ENCODE peak calls at places on chromosomes 2 and 18, in eight cellular contexts. Z is hepatocyte, C is MG63, O is Peyer's patch, A is breast epithelium, R is GM23338, S is stomach, N is left lung. T is an unnamed sample. For H3K36me3, the result is how much of the 10 kb centered on the place peaks cover.

GRCh38 chr18:13813271-13813849 is 10.6 kb upstream of the MC5R start:
- DNase-seq in S (peak), A (no peak), N (no peak), C (peak), Z (peak), O (peak), R (peak), T (peak)

GRCh38 chr2:229879551-229879950 is 42.3 kb downstream of the TRIP12 start:
- DNase-seq in S (no peak), N (no peak), Z (no peak), O (no peak), A (no peak), R (no peak), C (no peak), T (no peak)

GRCh38 chr2:239443666-239444567 is 43.1 kb upstream of the HDAC4 start:
- DNase-seq in Z (no peak), S (no peak), N (no peak), R (no peak), O (no peak), A (no peak), C (peak), T (no peak)

GRCh38 chr2:9990735-9991134 is 39.2 kb downstream of the GRHL1 start:
- DNase-seq in N (peak), O (no peak), Z (no peak), A (no peak), R (peak), C (peak), S (no peak), T (no peak)

GRCh38 chr2:105387225-105387624 is 11.6 kb downstream of the FHL2 start:
- DNase-seq in R (no peak), Z (no peak), C (peak), O (no peak), N (no peak), S (no peak), A (no peak), T (no peak)

GRCh38 chr2:215380699-215381098 is 55.2 kb downstream of the FN1 start:
- DNase-seq in O (no peak), A (no peak), R (no peak), Z (no peak), C (no peak), N (no peak), S (no peak), T (no peak)

GRCh38 chr2:174053285-174053684 is 88.1 kb upstream of the SP3 start:
- DNase-seq in A (no peak), C (no peak), R (peak), N (no peak), Z (no peak), S (no peak), O (no peak), T (no peak)

GRCh38 chr2:196331143-196331542 is 159.8 kb upstream of the STK17B start:
- DNase-seq in R (no peak), A (no peak), S (peak), O (peak), N (no peak), C (peak), Z (peak), T (no peak)

GRCh38 chr18:60044290-60045006 is 144.7 kb downstream of the PMAIP1 start:
- DNase-seq in S (no peak), C (no peak), R (no peak), O (no peak), A (no peak), Z (no peak), N (no peak), T (no peak)

GRCh38 chr2:11829324-11829946 is 83.0 kb downstream of the LPIN1 start:
- DNase-seq in N (peak), C (peak), Z (peak), R (peak), A (peak), O (peak), S (peak), T (peak)

GRCh38 chr2:161710131-161710915 is 86.1 kb downstream of the SLC4A10 start:
- DNase-seq in O (no peak), A (no peak), R (no peak), N (no peak), Z (no peak), C (no peak), S (no peak), T (no peak)

GRCh38 chr2:148730085-148730484 is 85.5 kb downstream of the EPC2 start:
- DNase-seq in S (no peak), C (no peak), R (peak), O (no peak), N (no peak), Z (no peak), A (no peak), T (no peak)

GRCh38 chr2:159516241-159516758 is 100.0 kb downstream of the BAZ2B start:
- DNase-seq in C (no peak), S (no peak), O (peak), R (peak), N (no peak), Z (peak), A (no peak), T (no peak)

GRCh38 chr2:190468814-190469569 is 60.8 kb downstream of the MFSD6 start:
- DNase-seq in S (peak), A (peak), C (peak), O (peak), R (no peak), N (peak), Z (peak), T (peak)

GRCh38 chr18:29749699-29750098 is 1292.8 kb downstream of the DSC3 start:
- DNase-seq in N (no peak), R (no peak), C (no peak), S (no peak), O (no peak), A (no peak), Z (peak), T (no peak)

GRCh38 chr2:26043862-26044736 is 10.2 kb downstream of the RAB10 start:
- DNase-seq in O (peak), Z (peak), C (peak), R (peak), A (no peak), N (peak), S (peak), T (peak)

GRCh38 chr2:217995741-217996141 is 7.1 kb downstream of the TNS1 start:
- DNase-seq in Z (no peak), A (no peak), S (peak), C (peak), N (no peak), R (no peak), O (no peak), T (peak)

GRCh38 chr18:63578357-63578958 is 8.7 kb upstream of the SERPINB13 start:
- DNase-seq in Z (peak), N (no peak), C (no peak), S (no peak), A (no peak), O (no peak), R (peak), T (peak)

GRCh38 chr2:25606892-25607291 is 66.5 kb downstream of the DTNB start:
- DNase-seq in R (peak), A (no peak), Z (peak), O (peak), N (no peak), C (no peak), S (no peak), T (no peak)

GRCh38 chr2:10300997-10301945 is 1.4 kb upstream of the HPCAL1 start:
- DNase-seq in Z (peak), N (no peak), C (no peak), O (peak), S (no peak), R (no peak), A (no peak), T (no peak)

GRCh38 chr2:196096982-196097745 is 28.5 kb upstream of the DNAH7 start:
- DNase-seq in Z (no peak), S (no peak), R (peak), O (no peak), A (no peak), N (no peak), C (no peak), T (no peak)

GRCh38 chr18:23827681-23828080 is 138.4 kb downstream of the LAMA3 start:
- DNase-seq in S (no peak), N (no peak), Z (no peak), C (no peak), O (no peak), A (no peak), R (no peak), T (peak)

GRCh38 chr2:176582990-176583481 is 313.8 kb downstream of the MTX2 start:
- DNase-seq in S (no peak), A (no peak), R (no peak), O (no peak), Z (peak), N (peak), C (peak), T (no peak)

GRCh38 chr2:176582183-176582582 is 312.9 kb downstream of the MTX2 start:
- DNase-seq in A (no peak), R (no peak), C (no peak), S (no peak), N (no peak), O (no peak), Z (no peak), T (no peak)

GRCh38 chr2:176577054-176577453 is 307.8 kb downstream of the MTX2 start:
- DNase-seq in O (no peak), Z (no peak), N (no peak), S (no peak), A (no peak), R (no peak), C (no peak), T (no peak)

GRCh38 chr2:176581557-176582150 is 312.4 kb downstream of the MTX2 start:
- DNase-seq in A (no peak), R (no peak), C (no peak), S (no peak), O (no peak), Z (no peak), N (no peak), T (no peak)

DNA sequence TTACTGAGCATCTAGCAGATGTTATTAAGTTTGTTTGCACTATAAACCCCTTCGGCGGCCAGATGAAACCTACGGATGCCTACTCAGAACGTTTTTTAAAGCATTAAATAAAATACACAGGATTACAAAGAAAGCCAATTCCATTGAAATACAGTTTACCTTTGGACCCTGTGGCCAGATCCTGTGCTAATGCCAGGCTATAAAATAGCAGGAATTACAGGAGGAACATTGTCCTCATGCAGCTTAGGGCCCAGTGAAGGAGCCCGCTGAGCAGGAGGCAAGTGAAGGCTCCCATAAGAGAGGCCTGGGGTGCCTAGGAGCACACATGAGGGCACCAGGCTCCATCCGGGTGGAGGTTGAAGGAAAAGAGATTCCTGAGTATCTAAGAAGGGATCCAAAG is 310.4 kb downstream of the MTX2 start:
- DNase-seq in C (no peak), N (no peak), A (no peak), O (no peak), R (no peak), Z (no peak), S (no peak), T (no peak)
- H3K36me3 ChIP-seq in C (under half), N (under half), A (under half), O (under half), R (under half), Z (under half), S (under half), T (under half)

GRCh38 chr2:127482031-127482430 is 44.3 kb downstream of the IWS1 start:
- DNase-seq in Z (no peak), C (no peak), N (no peak), O (no peak), S (no peak), R (no peak), A (no peak), T (no peak)
- H3K36me3 ChIP-seq in Z (under half), C (half or more), N (half or more), O (under half), S (under half), R (under half), A (under half), T (under half)

DNA sequence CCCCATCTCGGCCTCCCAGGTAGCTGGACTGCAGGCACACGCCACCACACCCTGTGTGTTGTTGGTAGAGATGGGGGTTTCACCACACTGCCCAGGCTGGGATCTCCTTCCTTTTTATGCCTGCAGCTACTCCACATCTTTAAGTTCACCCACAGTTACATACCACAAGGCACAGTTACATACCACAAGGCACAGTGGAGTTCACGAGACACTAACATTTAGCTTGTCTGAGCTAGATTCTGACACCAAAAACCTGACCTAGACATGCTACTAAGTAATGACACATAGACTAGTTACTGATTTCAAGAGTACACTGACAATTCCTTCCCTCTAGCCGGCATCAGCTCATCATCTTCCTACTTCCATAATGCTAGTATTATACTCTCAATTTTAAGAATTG is 4.3 kb downstream of the POLR2D start:
- DNase-seq in Z (no peak), S (no peak), N (no peak), A (no peak), R (no peak), C (no peak), O (no peak), T (no peak)
- H3K36me3 ChIP-seq in Z (under half), S (under half), N (under half), A (under half), R (under half), C (half or more), O (under half), T (under half)

DNA sequence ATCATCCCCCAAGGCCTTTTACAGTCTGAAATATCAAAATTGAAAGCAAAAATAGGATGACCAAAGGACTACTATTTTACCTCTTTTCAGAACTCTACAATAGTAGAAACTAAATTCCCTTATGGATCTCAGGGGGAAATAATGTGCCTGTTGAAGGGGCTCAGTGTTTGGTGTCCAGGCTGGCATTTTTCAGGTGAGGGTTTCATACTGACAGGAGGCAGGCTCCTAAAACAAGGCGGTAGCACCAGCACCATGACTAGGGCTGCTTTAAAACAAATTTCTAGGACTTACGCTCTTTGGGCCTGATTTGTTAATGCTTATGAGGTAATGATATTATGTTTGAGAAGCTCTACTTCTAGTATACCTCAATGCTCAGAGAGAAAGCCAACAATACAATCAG is 5.2 kb upstream of the BOLA3 start:
- DNase-seq in S (no peak), R (no peak), C (no peak), N (no peak), Z (no peak), O (no peak), A (no peak), T (no peak)
- H3K36me3 ChIP-seq in S (under half), R (under half), C (half or more), N (half or more), Z (under half), O (under half), A (under half), T (under half)

DNA sequence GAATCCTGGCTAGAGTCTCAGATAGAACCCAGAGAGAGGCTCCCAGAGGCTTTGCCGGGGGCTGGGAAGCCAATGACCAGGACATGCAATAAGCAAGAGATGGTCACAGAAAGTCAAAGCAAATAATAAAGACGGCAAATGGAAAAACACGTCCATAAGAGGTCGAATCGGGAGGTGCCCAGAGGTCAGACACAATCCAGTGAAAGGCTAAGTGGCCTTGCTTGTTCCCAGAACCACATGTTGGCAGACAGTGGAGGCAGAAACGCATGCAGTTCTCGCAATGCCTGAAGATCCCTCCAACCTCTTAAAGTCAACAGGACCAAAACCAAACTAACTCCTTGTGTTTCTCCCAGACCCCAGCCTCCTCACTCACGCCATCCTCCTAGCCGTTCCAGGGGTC is 3.0 kb downstream of the CYB5A start:
- DNase-seq in O (no peak), A (no peak), C (no peak), R (no peak), Z (no peak), N (no peak), S (no peak), T (no peak)
- H3K36me3 ChIP-seq in O (under half), A (under half), C (under half), R (under half), Z (under half), N (under half), S (under half), T (under half)

DNA sequence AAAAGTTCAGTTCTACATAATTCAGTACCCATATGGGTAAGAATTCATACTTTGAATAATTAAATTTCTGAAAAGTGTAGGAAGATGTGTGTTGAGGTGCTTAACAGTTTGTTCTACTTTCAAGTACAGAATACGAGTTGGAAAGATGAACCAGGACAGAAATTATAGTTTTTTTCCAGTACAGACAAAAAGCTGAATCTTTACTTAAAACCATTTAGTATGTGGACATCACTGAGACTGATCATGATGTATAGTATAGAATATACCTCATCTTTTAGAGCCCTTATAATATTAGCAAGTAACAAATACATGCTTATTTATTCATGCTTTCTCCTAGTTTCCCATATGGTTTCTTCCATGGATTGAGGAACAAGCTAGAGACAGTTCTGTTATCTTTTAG is 10.0 kb downstream of the DDX1 start:
- DNase-seq in S (no peak), C (no peak), R (no peak), O (no peak), N (no peak), A (no peak), Z (no peak), T (no peak)
- H3K36me3 ChIP-seq in S (half or more), C (half or more), R (half or more), O (under half), N (half or more), A (under half), Z (under half), T (half or more)

GRCh38 chr2:222998459-222998858 is 53.5 kb upstream of the KCNE4 start:
- DNase-seq in A (no peak), O (no peak), C (no peak), Z (no peak), R (no peak), N (no peak), S (no peak), T (no peak)
- H3K36me3 ChIP-seq in A (under half), O (under half), C (under half), Z (under half), R (under half), N (under half), S (under half), T (under half)